ENCODE peak calls at places on chromosomes 3 and 15, in seven cellular contexts. Z, X, H, T, B, W and V are unnamed samples.

GRCh38 chr3:27714692-27715453 is 7.2 kb downstream of the EOMES start:
- DNase-seq in Z (no peak), X (no peak), H (no peak), T (no peak), B (peak), W (no peak), V (no peak)

GRCh38 chr3:36312351-36312750 is 68.0 kb upstream of the STAC start:
- DNase-seq in Z (peak), X (no peak), H (no peak), T (no peak), B (no peak), W (no peak), V (no peak)

GRCh38 chr15:85334241-85334640 is 46.2 kb upstream of the AKAP13 start:
- DNase-seq in Z (no peak), X (no peak), H (no peak), T (no peak), B (no peak), W (no peak), V (no peak)

GRCh38 chr15:99755692-99756409 is 22.6 kb upstream of the LYSMD4 start:
- DNase-seq in Z (peak), X (no peak), H (peak), T (peak), B (peak), W (peak), V (peak)

GRCh38 chr15:29433507-29433906 is 163.9 kb upstream of the NSMCE3 start:
- DNase-seq in Z (no peak), X (no peak), H (no peak), T (no peak), B (no peak), W (no peak), V (no peak)

GRCh38 chr3:102229062-102229655 is 205.7 kb upstream of the ZPLD1 start:
- DNase-seq in Z (peak), X (peak), H (peak), T (peak), B (peak), W (peak), V (peak)

GRCh38 chr3:4341336-4341675 is 38.1 kb downstream of the SETMAR start:
- DNase-seq in Z (no peak), X (no peak), H (no peak), T (no peak), B (no peak), W (no peak), V (no peak)

GRCh38 chr3:64140651-64141050 is 84.6 kb downstream of the PRICKLE2 start:
- DNase-seq in Z (no peak), X (no peak), H (no peak), T (no peak), B (no peak), W (no peak), V (no peak)

GRCh38 chr3:7546219-7546618 is 685.3 kb downstream of the GRM7 start:
- DNase-seq in Z (peak), X (no peak), H (no peak), T (no peak), B (no peak), W (no peak), V (no peak)

GRCh38 chr15:40333922-40334492 is 6.7 kb downstream of the CCDC9B start:
- DNase-seq in Z (peak), X (peak), H (peak), T (no peak), B (no peak), W (peak), V (no peak)

GRCh38 chr15:63186065-63186464 is 3.3 kb upstream of the RAB8B start:
- DNase-seq in Z (peak), X (no peak), H (no peak), T (no peak), B (peak), W (no peak), V (no peak)

GRCh38 chr3:168154101-168154500 is 58.4 kb upstream of the GOLIM4 start:
- DNase-seq in Z (no peak), X (no peak), H (no peak), T (no peak), B (no peak), W (no peak), V (no peak)

GRCh38 chr15:101295607-101296225 is 668 bp upstream of the SNRPA1 start:
- DNase-seq in Z (peak), X (no peak), H (no peak), T (no peak), B (no peak), W (no peak), V (no peak)

GRCh38 chr3:172127929-172128580 is 88.7 kb downstream of the FNDC3B start:
- DNase-seq in Z (no peak), X (no peak), H (no peak), T (no peak), B (no peak), W (no peak), V (no peak)

GRCh38 chr3:3027976-3028567 is 82.1 kb downstream of the IL5RA start:
- DNase-seq in Z (no peak), X (no peak), H (no peak), T (no peak), B (no peak), W (no peak), V (no peak)

GRCh38 chr3:52892625-52893311 is 4.6 kb downstream of the STIMATE start:
- DNase-seq in Z (peak), X (no peak), H (no peak), T (no peak), B (no peak), W (no peak), V (no peak)

GRCh38 chr3:97863025-97863424 is 41.2 kb downstream of the CRYBG3 start:
- DNase-seq in Z (peak), X (no peak), H (no peak), T (no peak), B (no peak), W (no peak), V (no peak)

GRCh38 chr15:71658036-71658435 is 152.3 kb upstream of the NR2E3 start:
- DNase-seq in Z (no peak), X (no peak), H (no peak), T (no peak), B (no peak), W (no peak), V (no peak)
- TF ChIP-seq CTCF in Z (no peak), X (no peak), H (no peak), T (no peak), B (no peak), W (no peak), V (no peak)

GRCh38 chr15:26869628-26870027 is 2.8 kb downstream of the GABRA5 start:
- DNase-seq in Z (no peak), X (no peak), H (no peak), T (no peak), B (no peak), W (no peak), V (no peak)

GRCh38 chr15:26864664-26865191 is 2.1 kb upstream of the GABRA5 start:
- DNase-seq in Z (peak), X (no peak), H (peak), T (peak), B (peak), W (no peak), V (peak)

GRCh38 chr15:26868029-26868685 is 1.3 kb downstream of the GABRA5 start:
- DNase-seq in Z (no peak), X (no peak), H (no peak), T (no peak), B (peak), W (no peak), V (no peak)

GRCh38 chr15:26866298-26867198 is at the start of gene GABRA5:
- DNase-seq in Z (peak), X (no peak), H (no peak), T (no peak), B (peak), W (no peak), V (no peak)

GRCh38 chr15:26867199-26868007 is 541 bp downstream of the GABRA5 start:
- DNase-seq in Z (no peak), X (no peak), H (no peak), T (no peak), B (peak), W (no peak), V (no peak)
- H3K4me3 ChIP-seq in Z (no peak), X (no peak), H (no peak), T (no peak), B (peak), W (peak), V (peak)

DNA sequence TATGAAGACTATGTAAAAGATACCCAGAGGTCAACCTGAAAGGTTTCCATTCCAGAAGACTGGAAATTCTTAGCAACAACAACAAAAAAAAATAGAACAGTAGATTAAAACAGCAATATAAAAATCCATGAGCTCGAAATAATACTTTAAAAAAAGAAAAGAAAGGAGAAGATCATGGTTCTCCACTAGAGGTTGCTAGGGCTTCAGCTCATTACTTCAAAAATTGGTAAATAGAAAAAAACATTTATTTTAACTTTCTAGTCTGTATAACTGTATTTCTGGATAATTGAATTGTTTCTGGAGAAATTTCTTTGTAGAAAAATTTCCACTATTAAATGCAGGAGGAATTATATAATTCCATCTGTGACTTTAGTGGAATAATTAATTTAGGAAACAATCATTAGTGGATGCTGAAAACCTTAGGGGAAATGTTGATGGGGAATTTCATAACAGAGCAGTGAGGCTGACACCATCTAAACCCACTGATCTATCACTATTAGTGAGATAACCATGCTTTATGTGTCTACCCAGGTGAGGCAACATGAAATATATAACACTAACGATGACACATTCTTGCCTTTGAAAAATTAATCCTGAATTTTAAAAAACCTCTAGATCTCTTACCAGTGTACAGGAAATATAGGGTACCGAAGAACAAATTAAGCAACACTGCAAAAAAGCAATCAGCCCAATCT is 62.5 kb upstream of the SNRK start:
- DNase-seq in Z (peak), X (no peak), H (peak), T (no peak), B (no peak), W (no peak), V (no peak)
- TF ChIP-seq CTCF in Z (peak), X (peak), H (peak), T (peak), B (peak), W (peak), V (peak)

GRCh38 chr3:29440321-29441019 is 159.6 kb downstream of the RBMS3 start:
- DNase-seq in Z (no peak), X (no peak), H (peak), T (no peak), B (no peak), W (no peak), V (no peak)
- H3K4me3 ChIP-seq in Z (no peak), X (peak), H (peak), T (no peak), B (no peak), W (peak), V (peak)

GRCh38 chr3:125229707-125230106 is 17.2 kb upstream of the SLC12A8 start:
- DNase-seq in Z (no peak), X (no peak), H (no peak), T (no peak), B (no peak), W (no peak), V (no peak)
- TF ChIP-seq CTCF in Z (no peak), X (no peak), H (no peak), T (no peak), B (no peak), W (no peak), V (no peak)

GRCh38 chr3:50572158-50572557 is 2.8 kb downstream of the HEMK1 start:
- DNase-seq in Z (peak), X (peak), H (peak), T (no peak), B (peak), W (peak), V (peak)

GRCh38 chr3:50573566-50574279 is 4.4 kb downstream of the HEMK1 start:
- DNase-seq in Z (no peak), X (no peak), H (no peak), T (no peak), B (no peak), W (no peak), V (no peak)

GRCh38 chr3:50574280-50574831 is 5.0 kb downstream of the HEMK1 start:
- DNase-seq in Z (no peak), X (no peak), H (no peak), T (no peak), B (no peak), W (no peak), V (no peak)

GRCh38 chr3:50571486-50571885 is 2.2 kb downstream of the HEMK1 start:
- DNase-seq in Z (no peak), X (no peak), H (no peak), T (no peak), B (no peak), W (no peak), V (no peak)

GRCh38 chr3:50572801-50573371 is 3.6 kb downstream of the HEMK1 start:
- DNase-seq in Z (no peak), X (no peak), H (no peak), T (no peak), B (no peak), W (no peak), V (no peak)
- H3K4me3 ChIP-seq in Z (no peak), X (no peak), H (no peak), T (no peak), B (no peak), W (no peak), V (no peak)

GRCh38 chr3:188283347-188283746 is 129.4 kb downstream of the LPP start:
- DNase-seq in Z (peak), X (no peak), H (peak), T (no peak), B (no peak), W (no peak), V (no peak)
- TF ChIP-seq CTCF in Z (peak), X (no peak), H (peak), T (no peak), B (peak), W (no peak), V (peak)

GRCh38 chr3:146161725-146162047 is 702 bp upstream of the PLOD2 start:
- DNase-seq in Z (peak), X (peak), H (no peak), T (no peak), B (no peak), W (peak), V (no peak)

GRCh38 chr3:146160964-146161724 is at the start of gene PLOD2:
- DNase-seq in Z (peak), X (peak), H (no peak), T (peak), B (peak), W (peak), V (peak)

GRCh38 chr3:146159037-146159436 is 1.9 kb downstream of the PLOD2 start:
- DNase-seq in Z (no peak), X (no peak), H (no peak), T (no peak), B (no peak), W (no peak), V (no peak)

GRCh38 chr3:146159616-146160232 is 1.3 kb downstream of the PLOD2 start:
- DNase-seq in Z (no peak), X (no peak), H (no peak), T (no peak), B (no peak), W (no peak), V (no peak)

GRCh38 chr3:146160233-146160963 is 586 bp downstream of the PLOD2 start:
- DNase-seq in Z (peak), X (peak), H (no peak), T (peak), B (peak), W (peak), V (peak)
- H3K4me3 ChIP-seq in Z (peak), X (peak), H (no peak), T (peak), B (peak), W (peak), V (peak)

GRCh38 chr15:58760385-58761009 is 10.6 kb upstream of the MINDY2 start:
- DNase-seq in Z (no peak), X (no peak), H (no peak), T (no peak), B (no peak), W (no peak), V (no peak)
- TF ChIP-seq CTCF in Z (no peak), X (no peak), H (no peak), T (no peak), B (peak), W (no peak), V (no peak)

DNA sequence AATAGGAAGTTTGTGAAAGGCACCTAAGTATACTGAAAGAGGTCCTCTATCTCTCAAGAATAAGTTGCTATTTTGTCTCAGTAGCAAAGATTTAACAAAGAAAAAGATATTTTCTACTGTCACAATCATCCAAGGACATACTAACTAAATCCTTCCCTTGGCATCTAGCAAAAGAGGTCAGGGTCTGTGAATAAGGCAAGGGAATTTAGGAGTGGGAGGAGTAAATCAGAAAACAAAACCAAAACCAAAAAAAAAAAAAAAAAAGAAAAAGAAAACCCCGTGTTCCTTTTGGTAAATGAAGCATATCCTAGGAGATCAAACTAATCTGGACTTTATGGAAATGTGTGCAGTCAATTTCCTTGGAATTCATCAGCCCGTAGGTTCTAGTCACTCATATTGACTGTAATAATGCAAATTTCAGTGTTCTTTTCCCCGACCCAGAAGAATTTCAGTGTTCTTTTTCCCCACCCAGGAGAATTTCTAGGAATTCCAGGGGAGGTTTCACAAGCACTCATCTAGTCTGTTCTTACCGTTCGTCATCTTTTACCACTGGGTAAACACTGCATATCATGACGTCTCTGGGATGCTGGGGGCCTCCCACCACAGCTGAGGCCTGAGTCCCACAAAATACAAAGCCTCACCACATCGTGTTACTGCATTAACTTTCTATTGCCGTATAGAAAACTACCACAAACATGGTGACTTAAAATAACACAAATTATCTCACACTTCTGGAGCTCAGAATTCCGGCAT is 113.8 kb upstream of the CCDC54 start:
- DNase-seq in Z (peak), X (no peak), H (no peak), T (no peak), B (no peak), W (no peak), V (no peak)
- H3K4me3 ChIP-seq in Z (peak), X (no peak), H (no peak), T (peak), B (no peak), W (peak), V (no peak)